ENCODE peak calls at places on chromosomes 6 and 20, in six cellular contexts. B, T, L, J, K and V are unnamed samples.

GRCh38 chr20:24070679-24071078 is 82.1 kb upstream of the GGTLC1 start:
- DNase-seq in K (no peak), J (no peak), L (no peak), B (no peak), T (no peak), V (no peak)

GRCh38 chr20:14622796-14623195 is 285.4 kb upstream of the FLRT3 start:
- DNase-seq in K (no peak), B (no peak), J (no peak), L (peak; percentile 70), T (peak; percentile 47), V (no peak)

GRCh38 chr6:46042355-46042999 is 26.8 kb upstream of the CLIC5 start:
- DNase-seq in L (peak; percentile 76), T (peak; percentile 48), K (no peak), B (no peak), J (no peak), V (no peak)

GRCh38 chr6:128256100-128256499 is 264.3 kb downstream of the PTPRK start:
- DNase-seq in L (no peak), K (no peak), B (no peak), T (no peak), J (no peak), V (no peak)

GRCh38 chr6:168132531-168133184 is 53.6 kb upstream of the FRMD1 start:
- DNase-seq in L (peak; percentile 80), T (peak; percentile 80), K (no peak), J (peak; percentile 76), B (no peak), V (no peak)

GRCh38 chr20:59253779-59254319 is 46.6 kb upstream of the EDN3 start:
- DNase-seq in T (no peak), K (no peak), L (no peak), J (no peak), B (peak; percentile 20), V (peak; percentile 6)

GRCh38 chr20:58223358-58223941 is 5.0 kb downstream of the ANKRD60 start:
- DNase-seq in K (no peak), L (no peak), J (no peak), B (no peak), T (no peak), V (no peak)

GRCh38 chr6:127403636-127404035 is 55.6 kb downstream of the KIAA0408 start:
- DNase-seq in J (no peak), L (no peak), K (no peak), T (no peak), B (no peak), V (no peak)

GRCh38 chr6:30612213-30612612 is 4.8 kb downstream of the PPP1R10 start:
- DNase-seq in T (peak; percentile 42), B (no peak), K (no peak), L (peak; percentile 61), J (no peak), V (no peak)